ENCODE peak calls at places on chromosomes 4 and X, in seven cellular contexts. One of them, this sample, is unnamed.

GRCh38 chrX:153883163-153883843 is 2.7 kb downstream of the L1CAM start:
- DNase-seq in heart right ventricle: no peak
- DNase-seq in mesothelial cell of epicardium: no peak
- DNase-seq in body of pancreas: no peak
- DNase-seq in substantia nigra: no peak
- DNase-seq in KG1: no peak
- DNase-seq in T-cell: no peak
- DNase-seq in this sample: no peak

GRCh38 chrX:99142745-99143144 is 1267.3 kb downstream of the PCDH19 start:
- DNase-seq in T-cell: no peak
- DNase-seq in heart right ventricle: no peak
- DNase-seq in body of pancreas: no peak
- DNase-seq in KG1: no peak
- DNase-seq in mesothelial cell of epicardium: no peak
- DNase-seq in substantia nigra: no peak
- DNase-seq in this sample: no peak

GRCh38 chr4:139619644-139620043 is 46.0 kb upstream of the MGST2 start:
- DNase-seq in heart right ventricle: no peak
- DNase-seq in substantia nigra: no peak
- DNase-seq in body of pancreas: no peak
- DNase-seq in T-cell: no peak
- DNase-seq in mesothelial cell of epicardium: no peak
- DNase-seq in KG1: no peak
- DNase-seq in this sample: no peak

GRCh38 chr4:185383451-185383850 is 12.3 kb downstream of the LRP2BP start:
- DNase-seq in body of pancreas: peak
- DNase-seq in KG1: no peak
- DNase-seq in mesothelial cell of epicardium: no peak
- DNase-seq in T-cell: no peak
- DNase-seq in heart right ventricle: no peak
- DNase-seq in substantia nigra: no peak
- DNase-seq in this sample: no peak

GRCh38 chr4:80495847-80496246 is 160.3 kb downstream of the CFAP299 start:
- DNase-seq in heart right ventricle: no peak
- DNase-seq in body of pancreas: no peak
- DNase-seq in T-cell: no peak
- DNase-seq in substantia nigra: no peak
- DNase-seq in mesothelial cell of epicardium: no peak
- DNase-seq in KG1: no peak
- DNase-seq in this sample: no peak

GRCh38 chr4:1763550-1764080 is 29.5 kb upstream of the FGFR3 start:
- DNase-seq in substantia nigra: peak
- DNase-seq in mesothelial cell of epicardium: no peak
- DNase-seq in heart right ventricle: no peak
- DNase-seq in body of pancreas: peak
- DNase-seq in T-cell: no peak
- DNase-seq in KG1: no peak
- DNase-seq in this sample: no peak

GRCh38 chr4:60744767-60745166 is 455.4 kb upstream of the ADGRL3 start:
- DNase-seq in mesothelial cell of epicardium: no peak
- DNase-seq in body of pancreas: no peak
- DNase-seq in heart right ventricle: no peak
- DNase-seq in KG1: no peak
- DNase-seq in T-cell: no peak
- DNase-seq in substantia nigra: no peak
- DNase-seq in this sample: no peak

GRCh38 chr4:81166431-81166830 is 48.6 kb downstream of the PRKG2 start:
- DNase-seq in substantia nigra: no peak
- DNase-seq in KG1: no peak
- DNase-seq in mesothelial cell of epicardium: no peak
- DNase-seq in heart right ventricle: no peak
- DNase-seq in body of pancreas: no peak
- DNase-seq in T-cell: no peak
- DNase-seq in this sample: no peak

GRCh38 chr4:31148990-31149389 is 428.8 kb downstream of the PCDH7 start:
- DNase-seq in substantia nigra: no peak
- DNase-seq in heart right ventricle: no peak
- DNase-seq in KG1: no peak
- DNase-seq in T-cell: no peak
- DNase-seq in mesothelial cell of epicardium: no peak
- DNase-seq in body of pancreas: no peak
- DNase-seq in this sample: no peak

GRCh38 chrX:12984629-12985303 is 9.9 kb downstream of the TMSB4X start:
- DNase-seq in T-cell: no peak
- DNase-seq in KG1: no peak
- DNase-seq in substantia nigra: no peak
- DNase-seq in heart right ventricle: no peak
- DNase-seq in mesothelial cell of epicardium: no peak
- DNase-seq in body of pancreas: peak
- DNase-seq in this sample: no peak

GRCh38 chrX:73965833-73966232 is 338.1 kb upstream of the ZCCHC13 start:
- DNase-seq in KG1: no peak
- DNase-seq in mesothelial cell of epicardium: no peak
- DNase-seq in heart right ventricle: no peak
- DNase-seq in body of pancreas: no peak
- DNase-seq in T-cell: no peak
- DNase-seq in substantia nigra: no peak
- DNase-seq in this sample: no peak

GRCh38 chrX:56248492-56248891 is 16.3 kb downstream of the KLF8 start:
- DNase-seq in substantia nigra: peak
- DNase-seq in T-cell: peak
- DNase-seq in body of pancreas: peak
- DNase-seq in KG1: peak
- DNase-seq in heart right ventricle: peak
- DNase-seq in mesothelial cell of epicardium: no peak
- DNase-seq in this sample: peak

GRCh38 chr4:73735231-73735630 is 5.1 kb upstream of the CXCL8 start:
- DNase-seq in KG1: peak
- DNase-seq in body of pancreas: no peak
- DNase-seq in mesothelial cell of epicardium: no peak
- DNase-seq in substantia nigra: no peak
- DNase-seq in T-cell: no peak
- DNase-seq in heart right ventricle: no peak
- DNase-seq in this sample: no peak

This sample was measured in AG09319.